ENCODE peak calls at places on chromosomes 2 and 18, in five cellular contexts. N is sigmoid colon, H is body of pancreas, T is fibroblast of lung, J is neural progenitor cell. W is an unnamed sample.

GRCh38 chr2:29452036-29452435 is 336.8 kb downstream of the CLIP4 start:
- DNase-seq in N (no peak), H (no peak), T (no peak), J (no peak), W (no peak)

GRCh38 chr2:83730258-83730657 is 728.8 kb downstream of the SUCLG1 start:
- DNase-seq in N (no peak), H (no peak), T (no peak), J (no peak), W (no peak)

GRCh38 chr18:29254123-29254522 is 1077.2 kb upstream of the CDH2 start:
- DNase-seq in N (no peak), H (no peak), T (no peak), J (no peak), W (no peak)

GRCh38 chr2:177669625-177670330 is 277.2 kb downstream of the AGPS start:
- DNase-seq in N (no peak), H (no peak), T (no peak), J (no peak), W (no peak)

GRCh38 chr2:207463433-207463832 is 66.3 kb upstream of the CREB1 start:
- DNase-seq in N (no peak), H (no peak), T (no peak), J (no peak), W (no peak)

GRCh38 chr2:66531156-66531555 is 96.2 kb downstream of the MEIS1 start:
- DNase-seq in N (no peak), H (no peak), T (peak), J (no peak), W (no peak)

GRCh38 chr2:206275274-206276160 is 1.1 kb downstream of the ZDBF2 start:
- DNase-seq in N (no peak), H (peak), T (peak), J (peak), W (peak)

GRCh38 chr2:105373895-105374401 is 24.9 kb downstream of the FHL2 start:
- DNase-seq in N (no peak), H (no peak), T (no peak), J (no peak), W (no peak)

GRCh38 chr2:195342105-195342504 is 314.9 kb upstream of the SLC39A10 start:
- DNase-seq in N (no peak), H (no peak), T (no peak), J (no peak), W (no peak)

GRCh38 chr2:148666555-148666954 is 22.0 kb downstream of the EPC2 start:
- DNase-seq in N (no peak), H (no peak), T (no peak), J (no peak), W (no peak)

GRCh38 chr18:70181015-70181414 is 24.5 kb downstream of the RTTN start:
- DNase-seq in N (no peak), H (no peak), T (peak), J (no peak), W (peak)

GRCh38 chr18:30970201-30970816 is 72.2 kb downstream of the DSC3 start:
- DNase-seq in N (no peak), H (no peak), T (peak), J (peak), W (peak)

GRCh38 chr2:197327073-197327775 is 16.6 kb upstream of the ANKRD44 start:
- DNase-seq in N (no peak), H (no peak), T (no peak), J (no peak), W (no peak)

GRCh38 chr2:45771251-45771650 is 119.8 kb downstream of the PRKCE start:
- DNase-seq in N (peak), H (no peak), T (peak), J (peak), W (no peak)

GRCh38 chr2:230933521-230934180 is 8.6 kb upstream of the GPR55 start:
- DNase-seq in N (no peak), H (no peak), T (no peak), J (no peak), W (no peak)

GRCh38 chr2:96325038-96325883 is at the start of gene ITPRIPL1:
- DNase-seq in N (peak), H (no peak), T (no peak), J (peak), W (no peak)

GRCh38 chr2:148979164-148979918 is 59.2 kb upstream of the LYPD6B start:
- DNase-seq in N (no peak), H (no peak), T (no peak), J (no peak), W (no peak)

GRCh38 chr2:5387421-5387820 is 304.8 kb upstream of the SOX11 start:
- DNase-seq in N (no peak), H (no peak), T (peak), J (no peak), W (no peak)

GRCh38 chr2:9158786-9159779 is 47.5 kb upstream of the ASAP2 start:
- DNase-seq in N (no peak), H (no peak), T (no peak), J (no peak), W (peak)

GRCh38 chr2:107729456-107729855 is 97.2 kb upstream of the RGPD4 start:
- DNase-seq in N (no peak), H (no peak), T (no peak), J (no peak), W (no peak)

GRCh38 chr2:189217546-189217945 is 38.0 kb upstream of the COL5A2 start:
- DNase-seq in N (no peak), H (no peak), T (peak), J (peak), W (no peak)

GRCh38 chr2:205376071-205376470 is 306.2 kb upstream of the NRP2 start:
- DNase-seq in N (peak), H (no peak), T (no peak), J (no peak), W (no peak)

GRCh38 chr2:176652300-176653182 is 383.3 kb downstream of the MTX2 start:
- DNase-seq in N (no peak), H (no peak), T (peak), J (peak), W (peak)

GRCh38 chr2:224894356-224894755 is 147.9 kb downstream of the DOCK10 start:
- DNase-seq in N (no peak), H (no peak), T (no peak), J (no peak), W (no peak)

GRCh38 chr18:79600141-79600540 is 79.5 kb upstream of the CTDP1 start:
- DNase-seq in N (peak), H (no peak), T (no peak), J (no peak), W (no peak)

GRCh38 chr2:120421830-120422175 is 75.9 kb downstream of the INHBB start:
- DNase-seq in N (no peak), H (no peak), T (no peak), J (no peak), W (no peak)

GRCh38 chr2:2639251-2640139 is 308.4 kb upstream of the MYT1L start:
- DNase-seq in N (peak), H (no peak), T (no peak), J (no peak), W (no peak)

GRCh38 chr2:85899284-85899683 is 10.5 kb upstream of the ST3GAL5 start:
- DNase-seq in N (no peak), H (no peak), T (no peak), J (no peak), W (no peak)

GRCh38 chr2:38653715-38654494 is 12.0 kb upstream of the GALM start:
- DNase-seq in N (no peak), H (no peak), T (no peak), J (no peak), W (peak)
- H3K27ac ChIP-seq in N (no peak), H (no peak), T (no peak), J (no peak), W (no peak)

GRCh38 chr2:10560626-10561025 is 112.5 kb upstream of the ODC1 start:
- DNase-seq in N (no peak), H (no peak), T (no peak), J (no peak), W (no peak)

GRCh38 chr2:10558281-10559030 is 110.3 kb upstream of the ODC1 start:
- DNase-seq in N (no peak), H (no peak), T (no peak), J (no peak), W (no peak)

GRCh38 chr2:10561636-10562035 is 113.5 kb upstream of the ODC1 start:
- DNase-seq in N (no peak), H (no peak), T (no peak), J (no peak), W (no peak)

GRCh38 chr2:10559101-10559500 is 111.0 kb upstream of the ODC1 start:
- DNase-seq in N (no peak), H (no peak), T (no peak), J (no peak), W (no peak)

GRCh38 chr2:10559825-10560224 is 111.7 kb upstream of the ODC1 start:
- DNase-seq in N (no peak), H (no peak), T (no peak), J (no peak), W (no peak)
- TF ChIP-seq CTCF in N (no peak), H (no peak), T (no peak), J (no peak), W (no peak)

GRCh38 chr2:122081743-122082142 is 326.3 kb downstream of the TSN start:
- DNase-seq in N (no peak), H (no peak), T (no peak), J (no peak), W (no peak)

GRCh38 chr2:122079844-122080243 is 324.4 kb downstream of the TSN start:
- DNase-seq in N (no peak), H (no peak), T (no peak), J (no peak), W (no peak)

GRCh38 chr2:122077771-122078170 is 322.3 kb downstream of the TSN start:
- DNase-seq in N (no peak), H (no peak), T (no peak), J (no peak), W (no peak)

GRCh38 chr2:122077114-122077513 is 321.7 kb downstream of the TSN start:
- DNase-seq in N (no peak), H (no peak), T (no peak), J (no peak), W (no peak)

DNA sequence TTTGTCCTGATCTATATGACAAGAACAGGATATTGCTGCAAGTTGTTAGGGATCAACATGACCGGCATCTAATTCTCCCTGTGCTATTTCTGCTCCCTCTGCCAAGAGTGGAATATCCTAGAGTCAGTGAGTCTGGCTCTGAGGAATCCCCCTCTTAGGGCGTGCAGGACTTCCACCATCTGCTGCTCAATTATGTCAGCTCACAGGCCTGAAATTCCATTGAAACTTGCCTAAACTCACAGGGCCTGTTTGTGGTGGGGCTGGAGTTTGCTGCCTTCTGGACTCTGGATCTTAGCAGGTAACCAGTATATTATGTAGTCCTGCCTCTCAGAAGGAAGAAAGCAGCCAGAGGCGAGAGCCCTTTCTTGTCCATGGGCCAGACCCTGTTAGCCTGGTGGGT is 323.0 kb downstream of the TSN start:
- DNase-seq in N (no peak), H (no peak), T (no peak), J (no peak), W (no peak)
- H3K27ac ChIP-seq in N (no peak), H (no peak), T (no peak), J (no peak), W (no peak)

GRCh38 chr2:128172191-128172590 is 81.2 kb downstream of the UGGT1 start:
- DNase-seq in N (no peak), H (no peak), T (peak), J (peak), W (no peak)
- TF ChIP-seq CTCF in N (peak), H (no peak), T (peak), J (peak), W (peak)

DNA sequence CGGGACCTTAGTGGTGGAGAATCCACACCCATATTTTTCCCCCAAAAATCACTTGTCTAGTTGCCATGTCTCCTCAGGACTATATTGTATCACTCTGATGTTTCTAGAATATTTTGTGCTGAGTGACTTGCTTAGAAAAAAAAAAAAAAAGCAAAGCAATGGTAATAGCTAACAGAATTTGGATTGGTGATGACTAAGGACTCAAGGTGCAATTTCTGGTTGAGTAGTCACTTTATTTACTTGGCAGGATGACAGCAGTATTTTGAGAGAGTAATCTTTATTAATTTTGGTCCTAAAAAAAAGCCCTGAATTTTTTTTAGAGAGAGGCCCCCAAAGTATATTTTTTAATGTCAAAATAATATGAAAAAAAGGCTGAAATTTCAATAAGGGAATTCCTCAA is 32.8 kb upstream of the MYO3B start:
- DNase-seq in N (no peak), H (no peak), T (no peak), J (no peak), W (no peak)
- H3K27ac ChIP-seq in N (no peak), H (no peak), T (no peak), J (no peak), W (no peak)

GRCh38 chr2:217367464-217367863 is 507.6 kb upstream of the TNP1 start:
- DNase-seq in N (no peak), H (no peak), T (no peak), J (no peak), W (peak)

GRCh38 chr2:217372794-217373193 is 512.9 kb upstream of the TNP1 start:
- DNase-seq in N (no peak), H (no peak), T (no peak), J (no peak), W (no peak)

GRCh38 chr2:217366996-217367395 is 507.1 kb upstream of the TNP1 start:
- DNase-seq in N (no peak), H (no peak), T (no peak), J (no peak), W (no peak)

GRCh38 chr2:217371681-217372297 is 511.9 kb upstream of the TNP1 start:
- DNase-seq in N (no peak), H (no peak), T (no peak), J (peak), W (no peak)

GRCh38 chr2:217370391-217370790 is 510.5 kb upstream of the TNP1 start:
- DNase-seq in N (no peak), H (no peak), T (no peak), J (no peak), W (peak)
- TF ChIP-seq CTCF in N (no peak), H (no peak), T (no peak), J (no peak), W (no peak)

GRCh38 chr2:172431428-172431827 is 4.0 kb downstream of the ITGA6 start:
- DNase-seq in N (no peak), H (peak), T (no peak), J (no peak), W (no peak)

GRCh38 chr2:172429351-172429968 is 2.1 kb downstream of the ITGA6 start:
- DNase-seq in N (no peak), H (no peak), T (peak), J (peak), W (no peak)

GRCh38 chr2:172431993-172432392 is 4.6 kb downstream of the ITGA6 start:
- DNase-seq in N (no peak), H (no peak), T (no peak), J (no peak), W (no peak)

GRCh38 chr2:172430027-172430426 is 2.6 kb downstream of the ITGA6 start:
- DNase-seq in N (no peak), H (no peak), T (no peak), J (no peak), W (no peak)

DNA sequence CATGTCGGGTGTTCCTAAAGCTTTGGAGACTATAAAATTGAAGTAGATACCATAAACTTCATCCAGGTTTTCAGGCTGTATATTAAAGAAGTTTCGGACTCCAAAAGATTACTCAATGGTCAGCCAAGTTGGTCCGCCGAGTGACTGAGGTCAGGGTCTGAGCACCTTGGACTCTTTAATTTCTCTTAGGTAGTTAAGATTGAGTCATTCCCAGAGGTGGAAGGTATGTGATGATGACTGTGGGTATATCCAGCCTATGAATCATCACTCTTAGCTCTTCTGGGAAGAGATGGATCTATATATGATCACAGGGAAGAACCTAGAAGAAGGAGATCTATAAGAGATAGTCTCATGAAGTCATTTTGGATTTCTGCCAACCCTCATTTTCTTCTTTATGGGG is 3.3 kb downstream of the ITGA6 start:
- DNase-seq in N (no peak), H (no peak), T (no peak), J (no peak), W (peak)
- H3K27ac ChIP-seq in N (no peak), H (peak), T (no peak), J (no peak), W (no peak)

W was measured in RWPE1.